ENCODE peak calls at places on chromosomes 6 and 20, in four cellular contexts. H, S, L and V are unnamed samples. For H3K9me3, the result is how much of the 10 kb centered on the place peaks cover.

GRCh38 chr6:3163248-3163594 is 5.9 kb upstream of the TUBB2A start:
- DNase-seq in H (no peak), S (no peak), L (no peak), V (no peak)

GRCh38 chr6:137013031-137013430 is 31.7 kb downstream of the IL20RA start:
- DNase-seq in H (no peak), S (no peak), L (no peak), V (no peak)

GRCh38 chr6:74871757-74872156 is 334.1 kb downstream of the COL12A1 start:
- DNase-seq in H (no peak), S (no peak), L (no peak), V (no peak)

GRCh38 chr20:14928083-14928482 is 590.7 kb upstream of the FLRT3 start:
- DNase-seq in H (no peak), S (no peak), L (no peak), V (no peak)

GRCh38 chr6:170438861-170439260 is 114.2 kb downstream of the PSMB1 start:
- DNase-seq in H (no peak), S (no peak), L (no peak), V (no peak)

GRCh38 chr20:33262658-33263065 is 20.4 kb upstream of the BPIFB1 start:
- DNase-seq in H (no peak), S (peak), L (peak), V (no peak)

GRCh38 chr20:8020314-8021079 is 936 bp upstream of the TMX4 start:
- DNase-seq in H (peak), S (no peak), L (no peak), V (no peak)

GRCh38 chr6:5151955-5152401 is 66.8 kb downstream of the PPP1R3G start:
- DNase-seq in H (no peak), S (no peak), L (no peak), V (no peak)

GRCh38 chr6:154432533-154433476 is 76.2 kb upstream of the IPCEF1 start:
- DNase-seq in H (no peak), S (no peak), L (no peak), V (no peak)

DNA sequence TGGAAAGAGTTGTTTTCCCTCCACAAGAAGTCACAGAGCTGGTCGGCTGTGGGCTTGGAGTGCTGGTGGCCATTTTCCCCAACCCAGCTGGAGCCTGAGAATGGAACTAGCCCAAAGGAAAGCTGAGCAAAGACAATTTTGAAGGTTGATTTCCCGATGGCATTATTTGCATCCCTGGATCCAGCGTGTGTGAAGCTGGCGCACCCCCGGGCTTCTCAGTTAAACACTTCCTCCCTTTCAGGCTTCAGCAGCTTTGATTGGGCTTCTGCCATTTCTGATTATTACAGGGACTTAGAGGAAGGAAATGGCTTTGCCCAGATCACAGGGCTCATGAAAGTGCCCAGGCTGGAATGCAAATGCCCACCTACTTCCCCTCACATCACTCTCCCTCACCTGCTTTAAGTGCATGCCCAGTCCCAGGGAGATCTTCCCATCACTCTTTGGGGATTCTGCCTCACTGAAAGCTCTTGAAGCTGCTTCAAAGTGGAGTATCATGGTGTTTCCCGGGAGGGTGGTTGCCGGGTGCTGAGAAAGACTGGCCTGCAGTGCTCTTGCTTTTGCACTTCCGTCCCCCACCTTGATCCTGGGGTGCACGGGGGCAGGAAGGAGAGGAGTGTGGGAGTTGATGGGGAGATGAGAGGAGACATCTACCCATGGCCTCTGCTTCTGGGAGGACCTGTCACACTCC is 28.2 kb downstream of the PHACTR3 start:
- DNase-seq in H (no peak), S (no peak), L (peak), V (no peak)
- H3K9me3 ChIP-seq in H (under half), S (under half), L (under half), V (under half)

GRCh38 chr6:81023708-81024107 is 728.8 kb downstream of the TENT5A start:
- DNase-seq in H (no peak), S (no peak), L (no peak), V (no peak)

GRCh38 chr6:81026041-81026553 is 726.4 kb downstream of the TENT5A start:
- DNase-seq in H (no peak), S (no peak), L (no peak), V (no peak)

GRCh38 chr6:81023007-81023582 is 729.4 kb downstream of the TENT5A start:
- DNase-seq in H (no peak), S (no peak), L (no peak), V (no peak)
- H3K9me3 ChIP-seq in H (under half), S (under half), L (under half), V (under half)

DNA sequence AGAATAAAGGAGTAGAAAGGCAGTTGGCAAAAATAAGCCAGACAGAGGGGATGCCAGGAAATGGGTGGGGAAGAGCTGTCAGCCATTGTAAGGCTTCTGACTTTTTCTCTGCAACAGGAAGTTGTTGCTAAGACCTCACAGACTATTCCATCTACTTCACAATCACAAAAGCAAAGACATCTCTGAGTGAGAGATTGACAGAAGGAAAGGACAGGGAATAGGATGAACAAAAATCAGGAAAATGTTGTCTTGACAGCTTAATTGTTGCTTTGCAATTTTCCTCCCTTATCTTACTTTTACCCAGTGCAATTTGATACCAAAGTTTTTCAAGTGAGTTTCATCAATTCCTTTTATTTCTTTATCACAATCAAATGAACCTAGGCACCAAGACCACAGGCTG is 291.2 kb downstream of the CBLN4 start:
- DNase-seq in H (no peak), S (no peak), L (no peak), V (no peak)
- H3K9me3 ChIP-seq in H (under half), S (under half), L (under half), V (under half)

GRCh38 chr20:29298271-29298590 is 1959.2 kb upstream of the DEFB115 start:
- DNase-seq in H (no peak), S (no peak), L (no peak), V (no peak)

GRCh38 chr20:29298759-29299613 is 1958.5 kb upstream of the DEFB115 start:
- DNase-seq in H (no peak), S (no peak), L (no peak), V (no peak)

GRCh38 chr20:29299811-29300578 is 1957.5 kb upstream of the DEFB115 start:
- DNase-seq in H (no peak), S (no peak), L (no peak), V (no peak)

GRCh38 chr20:29297411-29298270 is 1959.8 kb upstream of the DEFB115 start:
- DNase-seq in H (no peak), S (no peak), L (no peak), V (no peak)

DNA sequence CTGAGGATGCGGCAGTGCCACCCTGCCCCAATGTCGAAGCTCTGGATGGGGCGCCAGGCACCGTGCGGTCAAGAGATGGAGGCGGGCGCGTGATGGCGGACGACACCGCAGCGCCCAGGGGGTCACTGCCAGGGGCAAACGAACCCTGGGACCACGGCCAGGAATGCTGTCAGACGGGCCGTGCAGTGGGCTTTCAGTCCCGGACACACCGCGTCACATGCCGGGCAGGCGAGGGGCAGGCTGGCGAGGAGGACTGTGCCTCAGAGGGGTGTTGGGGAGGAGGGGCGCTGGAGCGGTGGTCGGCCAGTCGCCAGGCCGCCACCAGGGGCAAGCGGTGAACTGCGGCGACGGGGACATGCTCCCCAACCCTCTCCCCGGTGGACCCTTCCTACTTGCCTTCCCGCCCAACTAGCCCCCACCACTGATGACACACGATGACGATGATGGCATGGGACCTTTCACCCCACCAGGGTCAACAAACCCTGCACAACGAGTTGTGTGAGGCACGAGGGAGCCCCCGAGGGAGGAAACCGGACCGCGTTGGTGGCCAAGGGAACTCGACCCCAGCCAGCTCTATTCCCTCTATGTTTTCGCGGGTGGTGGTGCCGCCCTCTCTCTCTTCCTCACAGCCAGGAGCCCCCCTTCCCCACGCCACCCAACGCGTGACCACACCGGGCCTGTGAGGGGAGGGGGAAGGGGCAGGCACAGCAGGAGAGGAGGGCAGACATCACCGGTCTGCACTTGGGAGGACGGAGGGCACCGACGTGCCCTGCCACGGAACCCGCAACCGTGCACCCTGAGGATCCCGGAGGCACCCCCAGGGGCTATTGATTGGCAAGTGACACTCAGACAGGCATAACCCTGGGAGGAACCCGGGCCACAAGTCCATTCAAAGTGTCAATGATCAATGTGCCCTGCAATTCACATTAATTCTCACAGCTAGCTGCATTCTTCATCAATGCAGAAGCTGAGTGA is 1960.9 kb upstream of the DEFB115 start:
- DNase-seq in H (no peak), S (no peak), L (no peak), V (no peak)
- H3K9me3 ChIP-seq in H (under half), S (under half), L (under half), V (under half)

DNA sequence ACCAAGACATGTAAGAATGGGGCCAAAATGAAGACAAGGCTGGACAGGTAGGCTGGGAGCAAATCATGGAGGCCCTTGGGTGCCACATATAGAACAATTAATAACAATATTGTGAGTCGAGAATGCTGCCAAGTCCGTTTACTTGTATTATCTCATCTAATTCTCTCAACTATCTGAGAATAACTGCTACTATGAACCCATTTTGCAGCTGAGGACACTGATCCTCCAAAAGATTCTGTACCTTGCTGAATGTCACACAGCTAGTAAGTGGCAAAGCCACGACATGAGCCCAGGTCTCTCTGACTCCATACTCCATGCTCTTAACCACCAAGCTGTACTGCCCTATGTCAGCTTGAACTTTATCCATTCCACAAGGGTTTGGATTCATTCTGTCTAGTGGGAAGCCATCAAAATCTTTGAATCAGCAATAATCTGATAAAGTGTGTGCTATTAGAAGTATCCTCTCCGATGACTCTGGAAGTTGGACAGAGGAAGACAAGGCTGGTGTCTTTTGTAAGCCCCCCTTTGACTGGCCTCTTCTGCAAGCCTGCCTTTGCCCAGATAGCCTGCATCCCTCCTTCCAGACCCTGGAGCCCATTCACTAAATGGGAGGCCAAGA is 43.5 kb upstream of the PDYN start:
- DNase-seq in H (no peak), S (no peak), L (no peak), V (no peak)
- H3K9me3 ChIP-seq in H (under half), S (under half), L (under half), V (under half)

DNA sequence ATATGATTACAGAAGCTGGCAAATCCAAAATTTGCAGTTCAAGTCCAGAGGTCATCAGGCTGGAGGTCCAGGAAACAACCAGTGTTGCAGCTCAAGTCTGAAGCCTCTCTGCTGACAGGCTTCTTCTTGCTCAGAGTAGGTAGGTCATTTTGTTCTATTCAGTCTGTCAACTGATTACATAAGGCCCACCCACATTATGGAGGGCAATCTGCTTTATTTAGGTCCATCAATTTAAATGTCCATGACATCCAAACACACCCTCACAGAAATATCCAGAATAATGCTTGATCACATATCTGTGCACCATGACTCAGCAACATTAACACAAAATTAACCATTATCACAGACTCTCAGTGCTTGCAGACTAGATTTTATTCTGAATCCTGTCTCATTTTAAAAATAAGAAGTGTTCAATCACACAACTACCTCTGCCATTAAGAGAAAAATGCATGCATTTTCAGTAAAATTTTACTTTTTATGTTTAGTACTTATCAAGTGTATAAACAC is 759.2 kb upstream of the ADGRB3 start:
- DNase-seq in H (no peak), S (no peak), L (no peak), V (no peak)
- H3K9me3 ChIP-seq in H (under half), S (under half), L (under half), V (under half)

GRCh38 chr6:98833101-98834059 is 994 bp upstream of the POU3F2 start:
- DNase-seq in H (no peak), S (peak), L (no peak), V (no peak)
- H3K9me3 ChIP-seq in H (under half), S (under half), L (under half), V (under half)

DNA sequence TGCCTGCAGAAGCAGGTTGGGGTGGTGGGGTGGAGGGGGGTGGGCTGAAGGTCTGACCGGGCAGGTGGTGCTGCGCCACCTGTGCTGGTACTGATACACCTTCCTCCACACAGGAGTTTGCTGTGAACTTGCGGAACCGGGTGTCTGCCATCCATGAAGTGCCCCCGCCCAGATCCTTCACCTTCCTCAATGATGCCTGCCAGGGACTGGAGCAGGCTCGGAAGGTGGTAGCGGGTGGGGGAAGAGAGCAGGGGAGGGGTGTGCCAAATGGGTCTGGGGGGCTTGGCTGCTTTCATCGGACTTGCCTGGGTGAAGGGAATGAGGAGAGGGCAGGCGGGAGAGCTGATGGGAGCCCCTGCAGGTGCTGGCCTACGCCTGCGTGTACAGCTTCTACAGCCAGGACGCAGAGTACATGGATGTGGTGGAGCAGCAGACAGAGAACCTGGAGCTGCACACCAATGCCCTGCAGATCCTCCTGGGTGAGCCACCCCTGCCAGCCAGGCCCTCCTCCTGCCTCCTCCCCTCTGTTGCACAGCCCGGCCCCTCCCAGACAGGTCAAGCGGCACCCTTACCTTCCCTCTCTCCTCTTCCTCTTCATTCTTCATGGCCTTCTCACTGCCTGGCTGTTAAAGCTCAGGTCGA is 6.7 kb downstream of the DNPH1 start:
- DNase-seq in H (no peak), S (no peak), L (no peak), V (no peak)
- H3K9me3 ChIP-seq in H (under half), S (under half), L (under half), V (under half)

GRCh38 chr20:46501337-46501942 is 11.9 kb downstream of the ZNF334 start:
- DNase-seq in H (no peak), S (no peak), L (no peak), V (no peak)

GRCh38 chr20:46507760-46508407 is 5.5 kb downstream of the ZNF334 start:
- DNase-seq in H (no peak), S (no peak), L (no peak), V (no peak)

GRCh38 chr20:46505501-46505900 is 7.9 kb downstream of the ZNF334 start:
- DNase-seq in H (no peak), S (no peak), L (no peak), V (no peak)

GRCh38 chr20:46501961-46502360 is 11.4 kb downstream of the ZNF334 start:
- DNase-seq in H (no peak), S (no peak), L (no peak), V (no peak)
- H3K9me3 ChIP-seq in H (under half), S (under half), L (under half), V (under half)